ENCODE peak calls at places on chromosomes 12 and 14, in six cellular contexts. D, M, N, T, R and K are unnamed samples. For H3K4me1, the result is how much of the 10 kb centered on the place peaks cover.

GRCh38 chr14:66070542-66071319 is 415.4 kb upstream of the CCDC196 start:
- DNase-seq in T (peak), R (peak), M (peak), N (no peak), D (no peak), K (peak)

GRCh38 chr14:89587128-89587420 is 170.0 kb upstream of the FOXN3 start:
- DNase-seq in M (no peak), T (no peak), R (no peak), N (no peak), D (no peak), K (no peak)

GRCh38 chr12:124916370-124917134 is 2.1 kb upstream of the UBC start:
- DNase-seq in T (peak), D (no peak), M (peak), N (peak), R (peak), K (peak)

GRCh38 chr12:40225984-40226602 is 1.3 kb downstream of the LRRK2 start:
- DNase-seq in D (no peak), M (no peak), T (no peak), R (no peak), N (no peak), K (no peak)

GRCh38 chr14:91342243-91342760 is 75.3 kb downstream of the CCDC88C start:
- DNase-seq in M (no peak), R (no peak), T (no peak), N (no peak), D (no peak), K (no peak)

GRCh38 chr14:104666981-104667380 is 22.4 kb upstream of the INF2 start:
- DNase-seq in D (no peak), R (no peak), T (no peak), N (no peak), M (no peak), K (no peak)

GRCh38 chr14:102532204-102532658 is 22.7 kb upstream of the ANKRD9 start:
- DNase-seq in T (no peak), M (no peak), D (no peak), R (no peak), N (no peak), K (no peak)

GRCh38 chr12:15278816-15279658 is 43.3 kb upstream of the PTPRO start:
- DNase-seq in T (peak), N (peak), R (peak), D (no peak), M (peak), K (peak)

GRCh38 chr14:101514136-101514535 is 47.2 kb upstream of the DIO3 start:
- DNase-seq in N (no peak), M (no peak), T (no peak), R (no peak), D (no peak), K (no peak)

GRCh38 chr12:110280784-110281548 is at the start of gene ATP2A2:
- DNase-seq in T (peak), N (peak), M (peak), D (peak), R (peak), K (peak)

GRCh38 chr14:70257526-70257925 is 68.8 kb upstream of the SLC8A3 start:
- DNase-seq in D (no peak), R (no peak), T (peak), N (no peak), M (no peak), K (peak)

GRCh38 chr12:113674996-113675395 is 203.3 kb upstream of the LHX5 start:
- DNase-seq in D (no peak), M (no peak), N (no peak), T (no peak), R (no peak), K (no peak)

GRCh38 chr12:96578526-96579125 is 89.2 kb downstream of the CFAP54 start:
- DNase-seq in T (no peak), M (no peak), D (no peak), N (peak), R (no peak), K (no peak)

GRCh38 chr14:25406818-25407217 is 356.9 kb upstream of the STXBP6 start:
- DNase-seq in M (no peak), T (peak), D (no peak), R (peak), N (no peak), K (peak)

GRCh38 chr14:25413058-25413457 is 363.1 kb upstream of the STXBP6 start:
- DNase-seq in R (no peak), D (no peak), N (no peak), T (no peak), M (no peak), K (no peak)

DNA sequence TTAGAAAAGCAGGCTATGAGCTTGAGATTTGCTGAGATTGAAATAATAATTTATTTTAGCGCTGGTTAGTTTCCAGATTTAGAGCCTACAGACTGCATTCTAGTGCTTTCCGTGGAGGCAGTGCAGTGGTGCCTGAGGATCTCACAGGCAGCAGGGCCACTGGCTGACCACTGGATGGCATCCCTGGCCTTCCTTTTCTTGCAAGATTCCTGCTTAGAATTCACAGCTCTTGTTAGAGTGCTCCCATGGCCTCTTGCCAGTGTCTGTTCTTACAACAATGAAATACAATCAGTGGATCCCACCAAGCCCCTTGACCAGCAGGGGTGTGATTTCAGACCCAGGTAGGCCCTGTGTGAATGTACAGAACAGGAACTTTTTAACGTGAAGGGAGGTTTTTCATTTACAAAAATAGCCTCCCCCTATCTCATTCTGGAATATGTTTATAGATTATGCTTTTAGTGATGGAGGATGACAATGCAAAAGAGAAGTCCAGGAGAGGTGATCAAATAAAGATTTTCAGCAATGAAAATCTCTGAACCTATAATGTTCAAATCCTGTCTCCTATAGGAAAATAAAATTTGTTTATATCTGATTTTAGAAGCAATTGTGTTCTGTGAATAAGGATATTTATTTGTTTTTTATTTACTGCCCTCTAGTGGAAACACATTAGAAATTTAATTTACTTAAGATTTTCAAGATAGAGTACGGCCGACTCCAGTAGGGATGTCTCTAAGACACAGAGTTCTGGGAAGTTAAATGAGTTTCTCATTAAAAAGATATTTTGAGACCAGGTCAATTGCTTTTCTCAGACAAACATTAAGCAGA is 362.2 kb upstream of the STXBP6 start:
- DNase-seq in D (no peak), R (no peak), M (no peak), N (no peak), T (no peak), K (no peak)
- TF ChIP-seq CTCF in D (no peak), R (peak), M (no peak), N (no peak), T (peak), K (peak)

DNA sequence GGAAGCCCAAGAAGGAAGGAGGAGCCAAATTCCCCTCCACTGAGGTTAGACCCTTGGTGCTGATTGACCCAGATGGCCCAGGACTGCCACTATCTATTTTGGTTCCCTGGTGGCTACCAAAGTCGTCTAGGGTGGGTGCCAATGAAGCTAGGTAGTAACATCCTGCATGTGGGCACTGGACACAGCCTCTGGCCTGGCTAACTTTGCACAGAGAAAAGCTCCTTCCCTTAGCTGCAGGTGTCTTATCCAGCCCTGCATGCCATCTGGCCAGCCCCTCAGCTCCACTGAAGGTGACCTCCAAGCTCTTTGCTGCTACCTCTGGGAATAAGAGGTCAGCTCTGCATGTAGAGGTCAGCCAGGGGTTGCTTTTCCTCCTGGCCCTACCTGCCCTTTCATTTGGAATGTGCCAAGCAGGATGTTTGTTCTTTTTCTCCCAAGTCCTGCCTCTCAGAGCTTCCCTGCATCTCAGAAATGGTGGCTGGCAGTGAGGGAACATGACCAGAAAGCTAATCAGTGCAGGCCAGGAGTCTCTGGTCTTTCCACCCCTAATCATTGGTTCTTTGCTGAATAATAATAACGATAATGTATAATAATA is 34.0 kb downstream of the JDP2 start:
- DNase-seq in R (no peak), D (no peak), N (no peak), M (peak), T (no peak), K (no peak)
- H3K4me1 ChIP-seq in R (under half), D (under half), N (under half), M (under half), T (under half), K (under half)

DNA sequence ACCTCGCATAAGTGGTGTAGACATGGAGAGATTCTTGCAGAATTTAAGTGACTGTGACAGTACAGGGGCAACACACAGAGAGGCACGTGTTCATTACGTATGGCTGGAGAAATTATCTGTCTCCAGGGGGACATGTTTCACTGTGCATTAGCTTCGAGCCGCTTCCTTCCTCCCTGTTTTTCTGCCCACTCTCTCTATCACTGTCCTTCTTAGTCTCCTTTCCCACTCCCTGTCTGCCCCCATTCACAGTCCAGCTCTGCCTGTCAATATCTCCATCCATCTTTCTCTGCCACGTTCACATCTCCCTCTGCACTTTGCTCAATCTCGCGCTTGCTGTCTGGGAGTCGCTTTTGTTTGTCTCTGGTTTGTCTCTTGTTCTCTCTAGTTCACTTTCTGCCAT is 11.5 kb upstream of the C14orf93 start:
- DNase-seq in N (no peak), R (no peak), D (no peak), M (no peak), T (no peak), K (no peak)
- TF ChIP-seq POLR2A in N (no peak), R (no peak), D (no peak), M (no peak), T (no peak), K (no peak)

GRCh38 chr14:55138091-55138490 is 9.0 kb downstream of the LGALS3 start:
- DNase-seq in N (no peak), R (no peak), T (no peak), D (no peak), M (no peak), K (no peak)
- TF ChIP-seq CTCF in N (no peak), R (no peak), T (peak), D (no peak), M (no peak), K (no peak)